ENCODE peak calls at places on chromosomes 11 and 22, in six cellular contexts. M is SK-N-SH, O is HepG2, J is HL-60, G is H1, K is K562. A is an unnamed sample.

GRCh38 chr11:102194983-102195382 is 84.7 kb downstream of the YAP1 start:
- DNase-seq in M (no peak), O (no peak), J (no peak), G (no peak), K (no peak), A (no peak)

GRCh38 chr11:114159802-114160588 is 100.5 kb downstream of the ZBTB16 start:
- DNase-seq in M (peak; percentile 87), O (peak; percentile 80), J (peak; percentile 88), G (no peak), K (peak; percentile 91), A (peak; percentile 34)

GRCh38 chr22:30858976-30859713 is 109.4 kb downstream of the MORC2 start:
- DNase-seq in M (no peak), O (no peak), J (no peak), G (no peak), K (peak; percentile 1), A (no peak)

GRCh38 chr11:1373536-1374214 is 16.1 kb upstream of the BRSK2 start:
- DNase-seq in M (peak; percentile 11), O (no peak), J (no peak), G (no peak), K (no peak), A (no peak)

GRCh38 chr11:1916132-1916985 is 3.1 kb upstream of the TNNT3 start:
- DNase-seq in M (no peak), O (no peak), J (no peak), G (no peak), K (no peak), A (peak; percentile 9)

GRCh38 chr22:17896552-17896951 is 122.3 kb upstream of the BID start:
- DNase-seq in M (peak; percentile 49), O (no peak), J (no peak), G (no peak), K (no peak), A (no peak)

GRCh38 chr22:19635644-19636043 is 78.7 kb upstream of the SEPTIN5 start:
- DNase-seq in M (no peak), O (no peak), J (no peak), G (no peak), K (no peak), A (no peak)

GRCh38 chr11:15206791-15207190 is 92.1 kb downstream of the INSC start:
- DNase-seq in M (no peak), O (no peak), J (no peak), G (no peak), K (no peak), A (no peak)

GRCh38 chr11:67154726-67155125 is 35.7 kb downstream of the KDM2A start:
- DNase-seq in M (no peak), O (no peak), J (no peak), G (no peak), K (no peak), A (no peak)

GRCh38 chr11:116535954-116536353 is 236.8 kb downstream of the BUD13 start:
- DNase-seq in M (no peak), O (no peak), J (no peak), G (no peak), K (no peak), A (no peak)

GRCh38 chr22:46010177-46010867 is 33.4 kb upstream of the WNT7B start:
- DNase-seq in M (no peak), O (no peak), J (no peak), G (no peak), K (no peak), A (no peak)

GRCh38 chr11:115701284-115701875 is 197.2 kb upstream of the CADM1 start:
- DNase-seq in M (no peak), O (no peak), J (no peak), G (no peak), K (no peak), A (no peak)

GRCh38 chr11:20355221-20356219 is 8.0 kb upstream of the HTATIP2 start:
- DNase-seq in M (peak; percentile 56), O (peak; percentile 78), J (peak; percentile 31), G (no peak), K (peak; percentile 45), A (no peak)

DNA sequence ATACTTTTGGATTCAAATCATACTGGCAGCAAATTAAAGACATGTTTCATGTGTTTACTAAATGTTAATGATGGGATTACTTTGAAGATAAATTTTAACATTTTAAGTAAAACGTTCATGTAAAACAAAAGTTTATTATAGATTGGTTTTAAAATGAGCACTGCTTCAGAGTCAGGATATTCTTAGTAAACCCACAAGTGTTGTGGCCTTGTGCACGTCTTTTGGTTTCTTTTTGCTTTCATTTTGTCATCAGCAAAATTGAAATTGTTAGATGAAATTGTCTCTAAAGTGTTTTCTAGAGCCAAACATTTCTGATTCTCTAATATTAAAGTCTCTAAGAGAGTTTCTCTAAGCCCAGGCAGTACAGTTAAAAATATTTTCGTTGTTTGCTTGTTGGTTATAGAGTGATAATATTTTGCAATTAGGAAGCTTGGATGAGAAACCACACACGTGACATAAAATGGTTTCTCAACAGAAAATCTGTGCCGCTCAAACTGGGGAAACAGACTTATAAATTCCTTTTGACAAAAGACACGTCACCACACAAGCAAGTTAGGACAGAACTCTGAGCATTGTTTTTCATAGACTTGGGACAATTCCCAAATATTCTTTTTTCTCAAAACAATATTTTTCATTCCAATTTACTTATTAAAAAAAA is 164.4 kb downstream of the TEAD1 start:
- DNase-seq in M (no peak), O (no peak), J (no peak), G (no peak), K (no peak), A (no peak)
- TF ChIP-seq GABPA in M (no peak), O (no peak), J (no peak), G (no peak), K (no peak), A (no peak)

DNA sequence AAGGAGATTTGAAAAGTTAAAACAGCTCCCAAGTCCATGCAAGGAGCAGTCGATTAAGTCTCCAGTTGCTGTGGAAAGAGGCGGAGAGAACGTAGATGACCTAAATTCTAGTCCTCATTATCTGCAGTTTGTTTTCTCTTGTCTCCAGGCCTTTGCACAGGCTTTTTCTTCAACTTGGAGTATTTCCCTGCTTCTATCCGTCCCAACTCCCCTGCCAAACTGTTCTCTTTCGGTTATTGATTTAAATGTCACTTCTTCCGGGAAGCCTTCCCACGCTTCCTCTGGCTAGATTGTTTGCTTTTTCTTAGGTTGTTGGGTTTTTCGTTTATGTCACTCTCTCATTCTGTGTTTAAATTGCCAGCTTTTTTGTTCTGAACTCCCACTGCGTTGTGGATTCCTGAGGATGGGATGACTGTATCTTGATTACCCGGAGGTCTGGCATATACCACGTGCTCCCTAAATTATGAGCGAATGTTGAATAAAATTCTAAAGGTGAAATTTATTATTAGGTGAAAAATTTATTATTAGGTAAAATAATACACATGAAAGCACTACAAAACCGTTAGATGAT is 463 bp downstream of the TMEM126B start:
- DNase-seq in M (no peak), O (peak; percentile 9), J (no peak), G (no peak), K (no peak), A (no peak)
- TF ChIP-seq GABPA in M (no peak), O (no peak), J (no peak), G (no peak), K (peak; percentile 3), A (no peak)

GRCh38 chr11:118706546-118706825 is 27.0 kb upstream of the TREH start:
- DNase-seq in M (no peak), O (no peak), J (no peak), G (no peak), K (no peak), A (no peak)
- TF ChIP-seq GABPA in M (no peak), O (no peak), J (no peak), G (no peak), K (no peak), A (no peak)

DNA sequence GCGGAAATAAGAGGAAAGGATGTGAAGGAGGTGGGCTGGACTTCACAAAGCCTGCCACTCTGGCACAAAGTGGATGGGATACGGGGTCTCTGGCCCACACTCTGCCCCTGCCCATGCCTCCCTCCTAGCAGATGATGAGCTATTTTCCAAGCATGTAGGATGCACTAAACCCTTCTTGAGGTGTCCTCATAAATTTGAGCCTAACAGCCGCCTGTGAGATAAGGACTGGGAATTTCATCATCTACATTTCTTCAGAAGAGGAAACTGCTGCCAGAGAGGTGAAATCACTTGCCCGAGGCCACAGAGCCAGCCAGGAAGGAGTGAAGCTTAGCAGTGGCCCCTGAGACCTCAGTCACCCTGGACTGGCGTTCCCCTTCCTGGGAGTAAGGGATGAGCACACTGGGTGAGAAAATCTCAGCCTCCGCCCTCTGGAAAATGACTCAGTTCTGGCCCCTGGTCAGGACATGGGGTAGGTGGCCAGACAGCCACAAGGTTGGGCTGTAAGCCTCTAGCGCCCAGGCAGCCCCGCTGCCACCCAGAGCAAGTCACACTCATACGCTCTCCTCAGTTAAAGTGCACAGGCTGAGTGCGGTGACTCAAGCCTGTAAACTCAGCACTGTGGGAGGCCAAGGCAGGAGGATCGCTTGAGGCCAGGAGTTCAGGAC is 27.9 kb downstream of the MB start:
- DNase-seq in M (no peak), O (no peak), J (peak; percentile 73), G (peak; percentile 31), K (no peak), A (no peak)
- TF ChIP-seq GABPA in M (no peak), O (no peak), J (no peak), G (no peak), K (peak; percentile 61), A (no peak)

GRCh38 chr22:40055143-40055926 is 60.6 kb downstream of the FAM83F start:
- DNase-seq in M (no peak), O (no peak), J (no peak), G (no peak), K (peak; percentile 39), A (peak; percentile 40)

GRCh38 chr22:40054486-40054885 is 59.7 kb downstream of the FAM83F start:
- DNase-seq in M (no peak), O (no peak), J (no peak), G (no peak), K (no peak), A (no peak)

GRCh38 chr22:40050258-40050657 is 55.5 kb downstream of the FAM83F start:
- DNase-seq in M (no peak), O (no peak), J (peak; percentile 42), G (no peak), K (no peak), A (peak; percentile 70)

GRCh38 chr22:40053460-40053859 is 58.7 kb downstream of the FAM83F start:
- DNase-seq in M (no peak), O (no peak), J (no peak), G (no peak), K (no peak), A (no peak)

DNA sequence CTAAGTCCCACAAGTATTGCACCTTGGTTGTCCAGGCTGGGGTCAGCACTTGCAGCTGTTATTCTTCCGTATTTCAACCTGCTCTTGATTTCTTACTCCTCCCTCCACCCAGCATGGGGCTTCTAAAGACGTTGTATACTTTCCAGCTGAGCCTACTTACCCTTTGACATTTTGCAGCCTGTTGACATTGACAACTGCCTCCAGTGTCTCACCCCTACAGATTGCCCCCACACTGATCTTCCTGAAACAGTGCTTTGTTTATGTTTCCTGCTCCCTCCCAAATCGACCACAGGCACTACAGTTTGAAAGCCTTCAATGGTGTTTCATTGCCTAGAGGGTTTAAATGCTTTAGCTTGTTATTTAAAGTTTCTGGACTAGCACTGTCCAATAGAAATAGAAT is 56.6 kb downstream of the FAM83F start:
- DNase-seq in M (no peak), O (no peak), J (no peak), G (no peak), K (peak; percentile 34), A (no peak)
- TF ChIP-seq GABPA in M (no peak), O (no peak), J (no peak), G (no peak), K (no peak), A (no peak)

GRCh38 chr22:48742556-48743343 is 1084.9 kb downstream of the BRD1 start:
- DNase-seq in M (no peak), O (no peak), J (no peak), G (no peak), K (no peak), A (no peak)
- TF ChIP-seq GABPA in M (no peak), O (no peak), J (no peak), G (no peak), K (no peak), A (no peak)